ENCODE peak calls at places on chromosome 11, in four cellular contexts. G is PC-9; J is CD4-positive, alpha-beta T cell; A is IMR-90. N is an unnamed sample.

GRCh38 chr11:29135504-29135903 is 881.3 kb downstream of the KCNA4 start:
- DNase-seq in G (no peak), J (no peak), A (peak; percentile 80), N (no peak)

GRCh38 chr11:76455331-76455730 is 10.5 kb downstream of the EMSY start:
- DNase-seq in G (peak; percentile 3), J (no peak), A (peak; percentile 4), N (no peak)

GRCh38 chr11:19093976-19094375 is 23.0 kb upstream of the ZDHHC13 start:
- DNase-seq in G (peak; percentile 57), J (no peak), A (no peak), N (no peak)

GRCh38 chr11:63670077-63670737 is 969 bp downstream of the ATL3 start:
- DNase-seq in G (no peak), J (no peak), A (peak; percentile 45), N (no peak)

GRCh38 chr11:118002010-118002540 is 15.9 kb downstream of the IL10RA start:
- DNase-seq in G (no peak), J (no peak), A (no peak), N (no peak)

GRCh38 chr11:78032090-78032489 is 9.0 kb upstream of the KCTD14 start:
- DNase-seq in G (no peak), J (no peak), A (no peak), N (no peak)

GRCh38 chr11:2256293-2256913 is 14.0 kb downstream of the ASCL2 start:
- DNase-seq in G (no peak), J (no peak), A (no peak), N (peak; percentile 30)

GRCh38 chr11:96715208-96715607 is 325.4 kb downstream of the JRKL start:
- DNase-seq in G (no peak), J (no peak), A (no peak), N (no peak)

GRCh38 chr11:87439981-87440760 is 402.4 kb downstream of the TMEM135 start:
- DNase-seq in G (no peak), J (no peak), A (no peak), N (no peak)

GRCh38 chr11:9955387-9955786 is 291.5 kb downstream of the SWAP70 start:
- DNase-seq in G (no peak), J (no peak), A (peak; percentile 61), N (no peak)

GRCh38 chr11:101582242-101583052 is 1.4 kb downstream of the TRPC6 start:
- DNase-seq in G (no peak), J (no peak), A (peak; percentile 31), N (no peak)

GRCh38 chr11:69797156-69797555 is 22.0 kb upstream of the FGF4 start:
- DNase-seq in G (no peak), J (no peak), A (no peak), N (no peak)
- TF ChIP-seq CTCF in G (no peak), J (no peak), A (peak; percentile 23), N (no peak)

DNA sequence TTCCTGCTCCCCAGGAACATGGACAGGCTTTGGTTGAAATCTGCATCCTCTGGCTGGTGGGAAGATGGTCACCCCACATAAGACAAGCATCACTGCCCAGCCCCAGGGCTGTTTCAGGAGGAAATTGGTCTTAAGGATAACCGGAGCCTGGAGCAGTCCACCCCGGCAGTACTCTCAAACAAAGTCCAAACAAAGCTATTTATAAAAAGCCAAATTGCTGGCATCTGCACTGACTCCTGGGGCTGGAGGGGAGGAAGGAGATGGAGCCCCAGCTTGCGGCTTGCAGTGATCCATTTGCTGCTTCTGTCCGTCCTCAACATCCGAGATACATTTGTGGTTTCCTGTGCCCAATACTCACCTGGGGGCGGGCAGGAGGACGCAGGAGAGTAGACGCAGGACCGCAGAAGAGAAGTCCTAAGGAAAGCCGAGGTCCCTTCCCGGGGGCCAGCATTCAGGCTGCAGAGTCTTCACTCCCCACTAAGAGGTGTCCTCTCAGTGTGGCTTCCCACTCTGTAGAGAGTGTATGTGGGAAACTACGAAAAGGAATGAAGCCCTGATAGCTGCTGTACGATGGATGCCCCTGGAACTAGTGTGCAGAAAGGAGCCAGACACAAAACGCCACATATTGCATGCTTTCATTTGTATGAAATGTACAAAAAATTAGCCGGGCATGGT is 107.3 kb upstream of the FGF3 start:
- DNase-seq in G (no peak), J (no peak), A (no peak), N (no peak)
- H3K27ac ChIP-seq in G (no peak overlapping the region), J (no peak overlapping the region), A (no peak overlapping the region), N (no peak overlapping the region)

GRCh38 chr11:12762283-12762682 is 88.1 kb downstream of the TEAD1 start:
- DNase-seq in G (no peak), J (no peak), A (no peak), N (no peak)

GRCh38 chr11:12762696-12763324 is 88.6 kb downstream of the TEAD1 start:
- DNase-seq in G (no peak), J (no peak), A (no peak), N (no peak)

GRCh38 chr11:12757416-12757815 is 83.2 kb downstream of the TEAD1 start:
- DNase-seq in G (no peak), J (no peak), A (no peak), N (no peak)

GRCh38 chr11:12764187-12764914 is 90.1 kb downstream of the TEAD1 start:
- DNase-seq in G (no peak), J (no peak), A (no peak), N (no peak)

DNA sequence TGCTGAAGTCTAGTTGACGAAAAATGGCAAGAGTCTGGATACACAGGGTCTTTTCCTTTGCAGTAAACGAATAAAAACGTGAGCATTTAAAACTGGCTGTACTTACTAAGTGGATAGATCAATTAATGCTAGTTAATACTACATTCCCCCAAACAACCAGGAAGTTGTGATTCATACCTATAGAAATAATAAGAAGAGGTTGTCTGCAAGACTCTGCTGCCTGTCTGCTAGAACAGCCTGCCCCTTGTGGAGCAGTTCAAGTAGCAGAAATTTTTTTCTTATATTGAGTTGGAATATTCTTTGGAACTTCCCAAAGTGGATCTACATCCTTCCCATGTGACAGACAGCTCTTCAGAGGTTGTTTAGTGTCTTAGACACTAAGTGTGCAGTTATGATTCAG is 86.8 kb downstream of the TEAD1 start:
- DNase-seq in G (no peak), J (no peak), A (peak; percentile 58), N (no peak)
- TF ChIP-seq CTCF in G (peak; percentile 42), J (no peak), A (peak; percentile 50), N (peak; percentile 58)

DNA sequence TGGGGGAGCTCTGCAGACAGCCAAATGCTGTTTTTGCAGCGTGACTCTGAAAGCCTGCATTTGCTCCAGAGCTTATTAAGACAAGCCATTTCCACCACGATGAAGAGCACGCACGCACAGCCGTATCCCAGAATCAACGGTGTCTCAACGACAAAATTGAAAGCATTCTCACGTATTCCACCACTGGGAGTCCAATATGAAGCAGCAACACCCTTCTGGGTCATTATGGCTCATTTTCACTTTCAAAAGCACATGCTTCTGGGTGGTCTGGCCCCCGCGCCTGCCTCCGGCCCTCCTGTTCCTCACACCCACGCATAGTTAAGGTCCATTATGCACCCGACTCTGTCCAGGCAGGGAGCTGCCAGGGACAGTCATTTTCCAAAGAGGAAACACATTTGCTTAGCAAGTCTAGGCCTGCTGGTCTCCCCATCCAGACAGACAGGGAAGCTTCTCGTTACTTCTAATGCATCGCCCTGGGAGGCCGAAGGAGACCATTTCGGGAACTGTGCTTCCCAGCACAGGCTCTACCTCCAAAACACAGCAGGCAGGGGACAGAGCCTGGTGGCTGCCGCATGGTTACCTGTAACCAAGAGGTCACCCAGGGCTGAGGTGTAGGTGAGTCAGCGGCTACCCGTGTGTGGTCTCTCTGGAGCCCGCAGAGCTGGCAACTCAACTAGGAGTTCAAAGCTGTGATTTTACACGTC is 87.0 kb upstream of the SHANK2 start:
- DNase-seq in G (no peak), J (no peak), A (no peak), N (no peak)
- H3K27ac ChIP-seq in G (no peak overlapping the region), J (no peak overlapping the region), A (peak overlapping the region; percentile 83), N (no peak overlapping the region)

GRCh38 chr11:125080531-125080911 is 17.4 kb downstream of the SLC37A2 start:
- DNase-seq in G (no peak), J (no peak), A (no peak), N (no peak)

GRCh38 chr11:125079878-125080530 is 16.9 kb downstream of the SLC37A2 start:
- DNase-seq in G (no peak), J (no peak), A (no peak), N (no peak)

GRCh38 chr11:125078016-125078415 is 14.9 kb downstream of the SLC37A2 start:
- DNase-seq in G (no peak), J (no peak), A (no peak), N (no peak)

GRCh38 chr11:125079151-125079877 is 16.2 kb downstream of the SLC37A2 start:
- DNase-seq in G (peak; percentile 49), J (no peak), A (no peak), N (no peak)

DNA sequence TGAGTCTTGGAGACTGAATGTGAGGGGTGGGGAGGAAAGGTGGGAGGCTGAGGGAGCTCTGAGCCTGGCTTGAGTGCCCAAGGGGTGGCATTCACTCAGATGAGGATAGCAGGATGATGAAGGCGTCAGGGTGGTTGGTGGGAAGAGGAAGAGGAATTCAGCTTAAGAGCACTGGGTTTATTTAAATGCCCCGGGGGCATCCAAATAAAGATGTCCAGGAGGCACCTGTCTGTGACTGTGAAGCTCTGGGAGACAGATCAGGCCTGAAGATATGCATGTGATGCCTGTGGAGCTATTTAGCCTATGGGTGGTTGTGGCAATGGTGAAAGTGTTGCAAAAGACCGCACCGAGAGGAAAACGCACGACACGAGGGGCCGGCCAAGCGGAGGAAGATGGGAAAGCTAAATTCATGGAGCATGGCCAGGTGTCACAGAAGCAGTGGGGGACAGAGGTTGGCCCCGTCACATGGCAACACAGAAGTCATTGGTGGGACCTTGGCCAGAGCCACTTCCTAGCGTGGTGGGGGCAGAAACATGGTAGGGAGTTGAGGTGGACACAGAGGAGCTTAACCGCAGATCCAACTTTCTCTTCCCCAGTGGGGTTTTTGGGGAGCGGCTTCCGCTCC is 15.5 kb downstream of the SLC37A2 start:
- DNase-seq in G (peak; percentile 73), J (no peak), A (no peak), N (no peak)
- TF ChIP-seq CTCF in G (no peak), J (no peak), A (no peak), N (no peak)

GRCh38 chr11:26651916-26652315 is 69.9 kb downstream of the SLC5A12 start:
- DNase-seq in G (no peak), J (no peak), A (no peak), N (no peak)

GRCh38 chr11:26655287-26655686 is 66.6 kb downstream of the SLC5A12 start:
- DNase-seq in G (no peak), J (no peak), A (no peak), N (no peak)

DNA sequence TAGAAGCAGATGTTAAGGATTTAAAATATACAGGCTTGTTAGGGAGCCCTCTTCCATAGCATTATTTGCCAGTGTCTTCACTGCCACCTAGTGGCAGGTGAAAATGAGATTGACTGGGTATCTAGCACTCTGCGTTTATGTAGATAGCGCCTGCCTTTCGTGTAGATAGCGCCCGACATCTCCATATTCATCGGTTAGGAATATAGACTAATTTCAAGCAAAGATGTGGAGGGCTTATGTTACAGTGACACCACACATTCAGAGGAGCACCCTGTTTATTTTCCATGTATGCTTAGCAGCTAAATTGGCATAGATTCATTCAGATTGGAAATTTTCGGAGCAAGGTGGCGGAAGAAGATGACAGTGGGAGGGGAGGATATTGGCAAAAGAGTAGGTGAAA is 72.0 kb downstream of the SLC5A12 start:
- DNase-seq in G (peak; percentile 56), J (no peak), A (peak; percentile 53), N (no peak)
- H3K27ac ChIP-seq in G (no peak overlapping the region), J (no peak overlapping the region), A (no peak overlapping the region), N (no peak overlapping the region)

GRCh38 chr11:100403817-100404216 is 283.3 kb upstream of the ARHGAP42 start:
- DNase-seq in G (no peak), J (no peak), A (peak; percentile 89), N (no peak)

GRCh38 chr11:100404907-100405306 is 282.2 kb upstream of the ARHGAP42 start:
- DNase-seq in G (no peak), J (no peak), A (no peak), N (no peak)
- TF ChIP-seq CTCF in G (no peak), J (no peak), A (no peak), N (no peak)

N was measured in keratinocyte.